ENCODE peak calls at places on chromosomes 16 and 17, in nine cellular contexts. X is NCI-H345; L is endothelial cell; Z is kidney tubule cell; D is uterus; F is progenitor cell of endocrine pancreas; N is AG09319; B is fibroblast of pulmonary artery; V is stimulated activated CD8-positive, alpha-beta memory T cell treated with anti-CD3 and anti-CD28 coated beads, Interleukin-4, amount 100 ng/mL, for 24 hours. J is an unnamed sample.

GRCh38 chr17:3953542-3953941 is 10.7 kb downstream of the ATP2A3 start:
- DNase-seq in X (no peak), L (no peak), Z (no peak), D (no peak), F (no peak), N (no peak), B (no peak), V (no peak), J (no peak)

GRCh38 chr17:57666198-57666870 is 78.8 kb downstream of the CCDC182 start:
- DNase-seq in X (no peak), L (no peak), Z (no peak), D (peak; percentile 3), F (no peak), N (no peak), B (no peak), V (no peak), J (peak; percentile 13)

GRCh38 chr16:11051430-11052079 is 107.2 kb downstream of the CLEC16A start:
- DNase-seq in X (no peak), L (no peak), Z (no peak), D (no peak), F (no peak), N (no peak), B (no peak), V (no peak), J (no peak)

GRCh38 chr17:35082073-35082657 is 18.7 kb upstream of the RFFL start:
- DNase-seq in X (peak; percentile 41), L (no peak), Z (peak; percentile 84), D (no peak), F (no peak), N (no peak), B (peak; percentile 70), V (no peak), J (no peak)

GRCh38 chr16:71514476-71514875 is 11.8 kb upstream of the CHST4 start:
- DNase-seq in X (no peak), L (no peak), Z (no peak), D (no peak), F (no peak), N (no peak), B (no peak), V (no peak), J (no peak)

GRCh38 chr16:58507963-58508670 is 7.2 kb upstream of the SETD6 start:
- DNase-seq in X (no peak), L (no peak), Z (no peak), D (no peak), F (no peak), N (no peak), B (no peak), V (no peak), J (no peak)

GRCh38 chr16:65947951-65948350 is 418.5 kb upstream of the CDH5 start:
- DNase-seq in X (peak; percentile 71), L (no peak), Z (no peak), D (no peak), F (no peak), N (peak; percentile 2), B (no peak), V (no peak), J (no peak)

GRCh38 chr17:83200746-83201145 is 121.3 kb downstream of the METRNL start:
- DNase-seq in X (no peak), L (no peak), Z (no peak), D (no peak), F (no peak), N (no peak), B (no peak), V (no peak), J (peak; percentile 40)

GRCh38 chr16:84851192-84852127 is 31.7 kb downstream of the CRISPLD2 start:
- DNase-seq in X (peak; percentile 62), L (no peak), Z (peak; percentile 99), D (no peak), F (no peak), N (peak; percentile 70), B (peak; percentile 89), V (no peak), J (no peak)

GRCh38 chr17:57097832-57098421 is 12.9 kb downstream of the AKAP1 start:
- DNase-seq in X (peak; percentile 76), L (no peak), Z (peak; percentile 55), D (peak; percentile 43), F (no peak), N (peak; percentile 25), B (peak; percentile 86), V (no peak), J (no peak)

GRCh38 chr17:35742496-35742895 is 10.5 kb downstream of the GAS2L2 start:
- DNase-seq in X (no peak), L (no peak), Z (no peak), D (no peak), F (no peak), N (no peak), B (no peak), V (no peak), J (no peak)

GRCh38 chr16:85246473-85246872 is 134.2 kb upstream of the CIBAR2 start:
- DNase-seq in X (peak; percentile 17), L (no peak), Z (no peak), D (no peak), F (no peak), N (no peak), B (no peak), V (no peak), J (no peak)

GRCh38 chr16:89002851-89003830 is 26.1 kb upstream of the CBFA2T3 start:
- DNase-seq in X (peak; percentile 13), L (no peak), Z (no peak), D (no peak), F (no peak), N (no peak), B (no peak), V (no peak), J (no peak)

GRCh38 chr16:72829846-72830620 is 217.9 kb downstream of the ZFHX3 start:
- DNase-seq in X (no peak), L (no peak), Z (peak; percentile 86), D (no peak), F (no peak), N (no peak), B (no peak), V (no peak), J (no peak)

GRCh38 chr17:17690156-17690737 is 9.0 kb downstream of the RAI1 start:
- DNase-seq in X (no peak), L (no peak), Z (peak; percentile 66), D (no peak), F (no peak), N (no peak), B (no peak), V (no peak), J (no peak)

GRCh38 chr17:73071387-73071999 is 21.0 kb downstream of the SLC39A11 start:
- DNase-seq in X (no peak), L (no peak), Z (no peak), D (no peak), F (no peak), N (no peak), B (peak; percentile 41), V (no peak), J (no peak)

GRCh38 chr17:17818088-17818526 is 18.7 kb downstream of the SREBF1 start:
- DNase-seq in X (no peak), L (no peak), Z (no peak), D (peak; percentile 21), F (no peak), N (no peak), B (peak; percentile 34), V (no peak), J (peak; percentile 78)

GRCh38 chr16:75476817-75477216 is 12.3 kb upstream of the TMEM170A start:
- DNase-seq in X (no peak), L (no peak), Z (peak; percentile 95), D (no peak), F (no peak), N (no peak), B (no peak), V (no peak), J (no peak)

GRCh38 chr16:85524630-85525463 is 88.3 kb upstream of the GSE1 start:
- DNase-seq in X (peak; percentile 42), L (no peak), Z (no peak), D (no peak), F (no peak), N (no peak), B (peak; percentile 32), V (no peak), J (peak; percentile 92)

GRCh38 chr17:13560935-13561334 is 40.8 kb downstream of the HS3ST3A1 start:
- DNase-seq in X (no peak), L (no peak), Z (no peak), D (no peak), F (no peak), N (no peak), B (no peak), V (no peak), J (no peak)

GRCh38 chr16:54630284-54630967 is 300.2 kb upstream of the IRX5 start:
- DNase-seq in X (no peak), L (no peak), Z (no peak), D (no peak), F (no peak), N (peak; percentile 15), B (peak; percentile 48), V (no peak), J (no peak)

GRCh38 chr17:43456661-43457361 is 27.0 kb upstream of the DHX8 start:
- DNase-seq in X (no peak), L (no peak), Z (peak; percentile 18), D (peak; percentile 45), F (no peak), N (peak; percentile 56), B (no peak), V (no peak), J (no peak)